ENCODE peak calls at places on chromosomes 12 and 14, in ten cellular contexts. Z is NCI-H1436 treated with DMSO at 0.1 percent for 48 hours; V is naive thymus-derived CD8-positive, alpha-beta T cell; U is foreskin fibroblast; E is Calu3; G is HS-27A; N is cardiac fibroblast; H is HT1080; L is CD4-positive, alpha-beta T cell; B is WTC11. Q is an unnamed sample.

GRCh38 chr12:45655186-45655585 is 74.3 kb upstream of the ARID2 start:
- DNase-seq in N (peak), V (peak), Z (no peak), U (no peak), B (no peak), G (no peak), L (peak), E (no peak), H (peak), Q (no peak)

GRCh38 chr14:71137536-71138235 is 230.4 kb downstream of the PCNX1 start:
- DNase-seq in G (no peak), B (no peak), V (no peak), N (no peak), U (no peak), E (no peak), L (no peak), Z (no peak), H (no peak), Q (no peak)

GRCh38 chr14:99541211-99541610 is 60.0 kb downstream of the CCNK start:
- DNase-seq in G (no peak), Z (no peak), H (no peak), N (no peak), V (no peak), B (no peak), L (no peak), E (no peak), U (no peak), Q (no peak)

GRCh38 chr14:72653026-72653425 is 240.9 kb downstream of the DPF3 start:
- DNase-seq in E (no peak), L (no peak), U (no peak), V (no peak), B (no peak), N (no peak), H (no peak), G (no peak), Z (no peak), Q (no peak)

GRCh38 chr12:47082963-47083621 is 3.3 kb upstream of the AMIGO2 start:
- DNase-seq in N (peak), Z (no peak), E (peak), H (peak), U (peak), V (no peak), G (peak), B (no peak), L (no peak), Q (peak)

GRCh38 chr12:100733817-100734593 is 60.6 kb upstream of the ANO4 start:
- DNase-seq in V (no peak), L (no peak), E (peak), U (peak), Z (no peak), N (peak), B (no peak), H (no peak), G (no peak), Q (peak)

GRCh38 chr12:124191024-124191359 is 103.9 kb upstream of the RFLNA start:
- DNase-seq in Z (no peak), H (peak), G (no peak), V (no peak), N (peak), U (no peak), L (no peak), E (no peak), B (no peak), Q (no peak)

GRCh38 chr12:123816896-123817537 is 54.9 kb downstream of the DNAH10 start:
- DNase-seq in B (no peak), E (no peak), G (no peak), Z (no peak), L (no peak), V (no peak), H (no peak), U (peak), N (no peak), Q (peak)

GRCh38 chr12:47980779-47981495 is 17.5 kb downstream of the TMEM106C start:
- DNase-seq in B (no peak), V (peak), E (no peak), H (no peak), G (no peak), Z (no peak), L (no peak), U (no peak), N (no peak), Q (no peak)

GRCh38 chr14:90295870-90296516 is 35.7 kb downstream of the NRDE2 start:
- DNase-seq in V (no peak), U (no peak), G (no peak), E (no peak), B (no peak), N (peak), H (no peak), Z (no peak), L (no peak), Q (no peak)

GRCh38 chr14:104694991-104695659 is 5.7 kb downstream of the INF2 start:
- DNase-seq in V (peak), B (no peak), Z (no peak), U (no peak), N (no peak), H (peak), G (no peak), L (peak), E (no peak), Q (peak)

GRCh38 chr12:75837700-75838099 is 193.9 kb downstream of the PHLDA1 start:
- DNase-seq in U (no peak), N (no peak), V (no peak), B (no peak), E (no peak), H (no peak), Z (no peak), G (no peak), L (no peak), Q (no peak)

GRCh38 chr12:6038160-6038559 is 86.3 kb downstream of the VWF start:
- DNase-seq in B (peak), G (no peak), E (peak), L (no peak), Z (no peak), U (peak), H (peak), N (peak), V (no peak), Q (peak)

GRCh38 chr14:53103941-53104340 is 49.2 kb downstream of the DDHD1 start:
- DNase-seq in Z (no peak), L (no peak), H (no peak), G (no peak), V (no peak), E (peak), U (no peak), N (no peak), B (no peak), Q (no peak)

GRCh38 chr14:96162741-96163140 is 41.9 kb upstream of the BDKRB2 start:
- DNase-seq in B (no peak), V (no peak), N (peak), L (no peak), E (no peak), H (peak), U (no peak), Z (no peak), G (no peak), Q (no peak)

GRCh38 chr14:104610749-104611310 is 6.3 kb upstream of the TMEM179 start:
- DNase-seq in Z (no peak), N (no peak), H (no peak), E (no peak), V (peak), U (no peak), L (no peak), B (no peak), G (no peak), Q (no peak)

GRCh38 chr14:60514378-60515243 is 5.7 kb downstream of the SIX6 start:
- DNase-seq in L (no peak), Z (no peak), U (peak), B (peak), H (no peak), G (no peak), N (peak), E (peak), V (no peak), Q (no peak)

GRCh38 chr14:67951529-67952120 is 132.0 kb downstream of the RAD51B start:
- DNase-seq in G (no peak), B (no peak), V (no peak), Z (no peak), N (peak), L (no peak), H (no peak), U (peak), E (no peak), Q (no peak)

GRCh38 chr12:103680591-103681065 is 93.6 kb downstream of the STAB2 start:
- DNase-seq in G (no peak), L (no peak), B (no peak), Z (no peak), U (no peak), V (no peak), E (no peak), N (peak), H (no peak), Q (no peak)

GRCh38 chr12:2893007-2893406 is 2.3 kb downstream of the TULP3 start:
- DNase-seq in H (peak), U (peak), G (peak), Z (no peak), V (no peak), L (no peak), E (no peak), B (no peak), N (peak), Q (peak)

GRCh38 chr14:51333901-51334432 is 93.9 kb downstream of the TMX1 start:
- DNase-seq in B (no peak), V (no peak), U (peak), N (no peak), Z (no peak), E (no peak), G (no peak), L (no peak), H (no peak), Q (no peak)

GRCh38 chr12:77007476-77007875 is 57.9 kb downstream of the E2F7 start:
- DNase-seq in U (no peak), B (no peak), V (no peak), H (no peak), E (no peak), G (no peak), Z (no peak), L (no peak), N (peak), Q (no peak)

GRCh38 chr14:99562848-99563748 is 40.9 kb downstream of the CCDC85C start:
- DNase-seq in U (peak), G (peak), H (peak), V (no peak), L (no peak), B (peak), Z (no peak), N (peak), E (peak), Q (peak)

GRCh38 chr14:59529189-59529588 is 44.9 kb downstream of the JKAMP start:
- DNase-seq in U (no peak), E (no peak), G (no peak), N (no peak), V (no peak), B (no peak), Z (no peak), L (no peak), H (peak), Q (no peak)

GRCh38 chr14:102016420-102017090 is 52.2 kb downstream of the DYNC1H1 start:
- DNase-seq in N (no peak), V (no peak), U (no peak), H (no peak), E (no peak), Z (no peak), L (no peak), G (no peak), B (no peak), Q (no peak)

GRCh38 chr12:5456906-5457305 is 25.0 kb downstream of the NTF3 start:
- DNase-seq in H (peak), N (peak), G (peak), B (no peak), U (peak), L (no peak), Z (no peak), V (no peak), E (no peak), Q (peak)

GRCh38 chr14:72476657-72477499 is 417.0 kb downstream of the DPF3 start:
- DNase-seq in Z (no peak), N (peak), U (peak), G (no peak), V (no peak), B (no peak), E (peak), H (peak), L (peak), Q (peak)

GRCh38 chr12:56900583-56900982 is 33.6 kb downstream of the SDR9C7 start:
- DNase-seq in H (peak), N (peak), Z (no peak), V (no peak), U (peak), E (no peak), B (no peak), L (no peak), G (peak), Q (no peak)

GRCh38 chr12:24742378-24742777 is 206.5 kb downstream of the BCAT1 start:
- DNase-seq in B (no peak), V (no peak), H (no peak), L (no peak), E (no peak), Z (no peak), N (no peak), U (no peak), G (no peak), Q (no peak)

GRCh38 chr14:42224053-42224888 is 617.6 kb downstream of the LRFN5 start:
- DNase-seq in H (peak), N (peak), B (peak), Z (peak), E (peak), U (peak), V (no peak), G (no peak), L (no peak), Q (peak)

GRCh38 chr12:70948236-70948975 is 27.9 kb upstream of the PTPRR start:
- DNase-seq in H (no peak), B (no peak), V (no peak), U (no peak), E (no peak), Z (no peak), N (no peak), G (no peak), L (no peak), Q (no peak)

GRCh38 chr14:93706360-93706955 is 81.8 kb downstream of the PRIMA1 start:
- DNase-seq in L (no peak), N (no peak), Z (no peak), B (no peak), E (no peak), U (no peak), V (no peak), H (no peak), G (no peak), Q (no peak)

GRCh38 chr12:27635349-27635972 is 60.8 kb upstream of the REP15 start:
- DNase-seq in Z (no peak), N (peak), L (no peak), G (no peak), H (peak), E (peak), B (no peak), V (no peak), U (peak), Q (peak)

GRCh38 chr12:205026-205425 is 8.9 kb downstream of the SLC6A12 start:
- DNase-seq in Z (no peak), U (no peak), G (no peak), H (no peak), N (no peak), E (no peak), V (peak), B (no peak), L (no peak), Q (no peak)

GRCh38 chr14:70735043-70735442 is 74.3 kb downstream of the MAP3K9 start:
- DNase-seq in H (no peak), G (peak), L (no peak), V (no peak), N (peak), E (no peak), U (peak), B (no peak), Z (no peak), Q (no peak)

GRCh38 chr12:68310370-68310769 is 21.8 kb downstream of the MDM1 start:
- DNase-seq in V (no peak), Z (no peak), N (peak), L (no peak), B (no peak), H (peak), G (peak), U (peak), E (no peak), Q (peak)

Q was measured in astrocyte of the spinal cord.